ENCODE peak calls at places on chromosomes 13 and 19, in six cellular contexts. G is heart right ventricle, L is heart left ventricle, X is stomach, W is body of pancreas, I is thoracic aorta. P is an unnamed sample. For H3K9me3, the result is how much of the 10 kb centered on the place peaks cover.

GRCh38 chr13:113080361-113080831 is 25.2 kb upstream of the F7 start:
- DNase-seq in L (peak), X (no peak), W (no peak), I (no peak), G (no peak), P (no peak)

GRCh38 chr13:37869506-37869755 is 141 bp downstream of the TRPC4 start:
- DNase-seq in W (no peak), L (peak), G (no peak), X (no peak), I (no peak), P (no peak)

GRCh38 chr13:44362394-44363040 is 11.1 kb upstream of the SERP2 start:
- DNase-seq in W (no peak), G (no peak), I (no peak), L (no peak), X (no peak), P (no peak)

GRCh38 chr13:20190481-20191310 is 2.0 kb downstream of the GJB2 start:
- DNase-seq in W (no peak), G (no peak), I (no peak), X (no peak), L (no peak), P (no peak)

GRCh38 chr19:34217952-34218817 is 36.2 kb upstream of the GARRE1 start:
- DNase-seq in I (no peak), G (no peak), W (peak), X (peak), L (no peak), P (peak)

GRCh38 chr13:66508153-66508909 is 721.8 kb downstream of the PCDH9 start:
- DNase-seq in G (no peak), L (no peak), W (no peak), X (no peak), I (no peak), P (no peak)

GRCh38 chr13:98957731-98958442 is 20.0 kb downstream of the DOCK9 start:
- DNase-seq in G (no peak), X (no peak), L (no peak), I (no peak), W (no peak), P (no peak)

GRCh38 chr13:98080280-98080679 is 62.6 kb upstream of the FARP1 start:
- DNase-seq in W (no peak), X (peak), I (no peak), G (no peak), L (no peak), P (no peak)

GRCh38 chr19:5943623-5944022 is 29.6 kb downstream of the CAPS start:
- DNase-seq in X (no peak), L (no peak), I (no peak), G (no peak), W (no peak), P (no peak)

GRCh38 chr19:13765395-13766094 is 1.2 kb downstream of the MRI1 start:
- DNase-seq in I (no peak), W (no peak), L (no peak), G (no peak), X (no peak), P (no peak)

GRCh38 chr13:21237081-21237480 is 60.6 kb downstream of the MRPL57 start:
- DNase-seq in W (no peak), G (no peak), I (no peak), X (no peak), L (no peak), P (no peak)

GRCh38 chr13:98571955-98572662 is 4.8 kb downstream of the STK24 start:
- DNase-seq in L (peak), I (no peak), X (no peak), G (no peak), W (no peak), P (no peak)

GRCh38 chr19:5484398-5485285 is 29.4 kb downstream of the ZNRF4 start:
- DNase-seq in G (no peak), W (peak), X (peak), L (no peak), I (no peak), P (no peak)

GRCh38 chr19:47186337-47187022 is 44.5 kb downstream of the BBC3 start:
- DNase-seq in G (no peak), X (no peak), I (no peak), L (no peak), W (no peak), P (no peak)

GRCh38 chr13:29924951-29925350 is 74.5 kb upstream of the UBL3 start:
- DNase-seq in W (peak), L (no peak), G (no peak), I (no peak), X (no peak), P (no peak)

GRCh38 chr19:46806651-46807050 is 18.3 kb upstream of the SLC1A5 start:
- DNase-seq in W (no peak), I (no peak), X (no peak), G (no peak), L (no peak), P (no peak)

GRCh38 chr13:44629465-44630183 is 53.5 kb upstream of the TSC22D1 start:
- DNase-seq in X (no peak), W (no peak), I (no peak), G (no peak), L (no peak), P (no peak)

GRCh38 chr13:106276876-106277275 is 258.6 kb downstream of the EFNB2 start:
- DNase-seq in W (no peak), X (no peak), I (no peak), L (no peak), G (no peak), P (no peak)

GRCh38 chr19:4456843-4457653 is 546 bp downstream of the UBXN6 start:
- DNase-seq in X (peak), I (no peak), L (no peak), W (no peak), G (peak), P (peak)

GRCh38 chr13:110432522-110432921 is 125.4 kb downstream of the COL4A2 start:
- DNase-seq in W (no peak), G (no peak), I (no peak), L (no peak), X (no peak), P (no peak)

GRCh38 chr13:86870388-86870966 is 800.7 kb upstream of the SLITRK5 start:
- DNase-seq in I (no peak), G (no peak), L (no peak), W (no peak), X (no peak), P (no peak)

GRCh38 chr13:99312493-99312883 is 5.3 kb upstream of the GPR183 start:
- DNase-seq in I (no peak), G (peak), L (peak), W (peak), X (no peak), P (peak)

GRCh38 chr19:11950312-11950711 is 14.5 kb upstream of the ZNF763 start:
- DNase-seq in G (no peak), W (no peak), X (no peak), I (no peak), L (no peak), P (no peak)
- H3K9me3 ChIP-seq in G (half or more), W (under half), X (half or more), I (half or more), L (half or more), P (under half)

GRCh38 chr19:49861127-49861526 is 6.2 kb downstream of the PNKP start:
- DNase-seq in W (peak), L (no peak), X (peak), I (no peak), G (no peak), P (peak)
- H3K27ac ChIP-seq in W (no peak), L (no peak), X (peak), I (peak), G (no peak), P (peak)

GRCh38 chr19:9528757-9529336 is 9.6 kb downstream of the ZNF426 start:
- DNase-seq in X (no peak), G (no peak), I (no peak), W (no peak), L (no peak), P (no peak)
- H3K9me3 ChIP-seq in X (half or more), G (half or more), I (half or more), W (under half), L (half or more), P (under half)

DNA sequence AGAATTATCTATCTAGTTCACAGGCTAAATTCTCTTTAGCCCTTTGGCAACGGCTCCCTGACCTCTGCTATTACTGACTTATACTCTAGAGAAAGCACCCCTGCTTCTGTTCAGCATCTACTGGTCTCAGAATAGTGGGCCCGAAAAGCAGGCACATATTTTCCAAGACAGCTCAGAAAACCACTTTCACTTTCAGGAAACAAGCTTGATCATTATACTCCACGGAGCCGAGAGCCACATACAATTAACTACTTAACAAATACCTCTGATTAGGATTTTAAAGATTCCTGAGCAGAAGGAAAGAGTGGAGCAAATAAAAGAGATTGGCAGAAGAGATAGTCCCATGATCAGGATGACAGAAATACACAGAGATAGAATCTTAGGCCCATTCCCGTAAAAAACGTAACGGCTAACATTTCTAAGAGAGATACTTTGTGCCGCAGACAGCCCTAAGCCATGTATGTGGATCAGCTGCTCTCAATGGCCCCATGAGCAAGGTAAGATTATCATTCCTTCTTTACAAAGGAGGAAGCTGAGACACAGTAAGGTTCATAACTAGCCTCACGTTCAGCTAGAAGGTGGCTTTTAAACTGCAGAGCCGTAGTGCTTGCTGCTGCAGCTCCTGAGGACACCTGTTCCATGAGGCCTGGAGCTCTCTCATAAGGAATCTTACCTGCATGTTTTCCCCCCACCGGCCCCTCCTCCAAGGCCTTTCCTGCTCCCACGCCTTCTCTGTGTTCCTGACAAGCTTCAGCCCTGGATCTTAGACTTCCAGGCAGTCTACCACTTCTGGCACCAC is 227.2 kb downstream of the FOXO1 start:
- DNase-seq in L (no peak), G (peak), I (no peak), X (no peak), W (peak), P (peak)
- H3K27ac ChIP-seq in L (peak), G (peak), I (peak), X (no peak), W (peak), P (no peak)

DNA sequence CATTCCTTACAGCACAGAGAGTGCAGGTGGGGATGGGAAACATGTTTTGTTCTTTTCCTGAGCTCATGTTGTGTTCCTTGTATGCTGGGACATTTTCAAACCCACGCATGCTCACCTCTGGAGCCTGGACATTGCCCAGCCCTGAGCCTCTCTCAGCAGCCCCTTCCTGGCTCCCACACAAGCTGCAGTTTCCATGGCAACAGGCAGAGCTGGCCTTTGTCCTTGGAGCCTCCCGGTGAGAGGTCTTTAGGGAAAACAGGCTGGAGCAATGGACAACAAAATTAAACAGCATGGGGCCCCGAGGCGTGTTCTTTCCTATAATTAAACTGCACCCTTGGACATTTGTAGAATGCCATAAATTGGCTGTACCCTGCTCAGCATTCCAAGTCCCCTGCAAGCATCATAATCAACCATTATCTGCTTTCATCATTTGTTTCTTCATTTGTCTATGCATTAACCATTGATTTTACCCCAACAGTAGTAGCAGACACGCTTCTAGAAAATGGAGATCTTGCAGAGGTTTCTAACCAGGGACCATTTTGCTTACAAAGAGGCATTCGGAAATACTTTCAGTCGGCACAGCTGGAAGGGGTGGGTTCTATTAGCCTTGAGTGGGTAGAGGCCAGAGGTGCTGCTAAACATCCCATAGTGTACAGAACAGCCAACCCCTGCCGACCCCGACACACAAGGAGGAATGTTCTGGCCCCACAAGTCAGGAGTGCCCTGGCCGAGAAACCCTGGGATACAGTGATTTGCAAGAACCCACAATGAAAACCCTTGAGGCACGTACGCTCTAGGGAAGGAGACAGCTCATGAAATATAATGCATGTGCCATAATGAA is 133.4 kb upstream of the PEG3 start:
- DNase-seq in G (no peak), I (no peak), W (no peak), X (no peak), L (no peak), P (peak)
- H3K9me3 ChIP-seq in G (under half), I (under half), W (under half), X (half or more), L (under half), P (under half)

DNA sequence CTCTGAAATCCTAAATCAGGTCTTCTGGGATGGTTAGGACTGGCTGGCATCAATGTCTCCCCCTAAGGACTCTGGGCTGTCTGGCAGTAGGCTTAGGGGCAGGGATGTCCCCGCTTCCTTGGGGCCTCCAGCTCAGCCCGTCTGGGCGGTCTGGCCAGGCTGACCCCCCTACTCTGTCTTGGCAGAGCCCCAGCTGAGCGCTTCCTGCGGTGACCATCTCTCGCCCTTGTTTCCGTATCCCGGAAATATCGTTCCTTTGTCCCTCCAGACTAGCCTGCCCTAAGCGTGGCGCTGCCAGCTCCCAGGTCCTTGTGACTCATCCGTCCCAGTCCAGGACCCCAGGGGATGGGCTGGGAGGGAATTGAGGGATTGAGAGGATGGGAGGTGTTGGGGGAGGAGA is 11.3 kb downstream of the GTPBP3 start:
- DNase-seq in I (peak), X (no peak), W (no peak), G (peak), L (peak), P (no peak)
- H3K27ac ChIP-seq in I (peak), X (no peak), W (peak), G (peak), L (peak), P (peak)

GRCh38 chr13:19159181-19159580 is 22.4 kb downstream of the TUBA3C start:
- DNase-seq in G (no peak), I (no peak), W (no peak), X (no peak), L (no peak), P (no peak)
- H3K9me3 ChIP-seq in G (under half), I (under half), W (under half), X (under half), L (under half), P (under half)

GRCh38 chr19:32988724-32989123 is 16.7 kb downstream of the FAAP24 start:
- DNase-seq in X (peak), W (no peak), I (no peak), G (no peak), L (no peak), P (no peak)
- H3K27ac ChIP-seq in X (no peak), W (no peak), I (no peak), G (no peak), L (no peak), P (no peak)

GRCh38 chr19:27618006-27618405 is 1594.9 kb downstream of the UQCRFS1 start:
- DNase-seq in X (no peak), W (no peak), L (no peak), I (no peak), G (no peak), P (no peak)
- H3K9me3 ChIP-seq in X (half or more), W (under half), L (half or more), I (half or more), G (half or more), P (under half)

P was measured in testis.